ENCODE peak calls at places on chromosomes 4 and X, in seven cellular contexts. Y is ascending aorta, G is HS-5, F is head of caudate nucleus, L is heart left ventricle, X is NCI-H510A treated with DMSO at 0.1 percent for 48 hours, D is nephron progenitor cell. O is an unnamed sample.

GRCh38 chr4:73705721-73706120 is 34.6 kb upstream of the CXCL8 start:
- DNase-seq in L (no peak), Y (no peak), F (no peak), X (no peak), D (no peak), G (no peak), O (no peak)

GRCh38 chrX:149312936-149313432 is 192.1 kb downstream of the IDS start:
- DNase-seq in Y (no peak), L (no peak), D (no peak), G (no peak), X (no peak), F (no peak), O (no peak)

GRCh38 chrX:30659421-30659820 is 6.2 kb downstream of the GK start:
- DNase-seq in X (no peak), L (no peak), D (no peak), F (no peak), Y (no peak), G (peak; percentile 67), O (no peak)

GRCh38 chr4:87589531-87589930 is 18.8 kb upstream of the DSPP start:
- DNase-seq in D (no peak), L (no peak), X (no peak), G (peak; percentile 85), F (no peak), Y (no peak), O (peak; percentile 96)

GRCh38 chr4:53937918-53938317 is 126.5 kb downstream of the CHIC2 start:
- DNase-seq in X (no peak), F (no peak), G (no peak), Y (no peak), D (no peak), L (no peak), O (no peak)

GRCh38 chr4:101790521-101791188 is at the start of gene BANK1:
- DNase-seq in L (peak; percentile 10), D (peak; percentile 85), F (peak; percentile 27), Y (no peak), G (no peak), X (peak; percentile 57), O (no peak)

GRCh38 chr4:1683371-1683902 is 676 bp downstream of the FAM53A start:
- DNase-seq in Y (no peak), G (peak; percentile 64), X (peak; percentile 19), F (peak; percentile 23), L (no peak), D (no peak), O (peak; percentile 61)

GRCh38 chr4:156475322-156475721 is 496.3 kb downstream of the PDGFC start:
- DNase-seq in X (peak; percentile 17), Y (no peak), L (no peak), D (no peak), F (no peak), G (peak; percentile 45), O (peak; percentile 20)

GRCh38 chr4:110193822-110194761 is 4.3 kb downstream of the ELOVL6 start:
- DNase-seq in G (no peak), D (peak; percentile 66), Y (peak; percentile 43), F (peak; percentile 95), L (peak; percentile 49), X (peak; percentile 95), O (peak; percentile 71)